ENCODE peak calls at places on chromosome 11, in four cellular contexts. V is T-helper 9 cell; C is GM12865; E is stimulated activated CD4-positive, alpha-beta T cell treated with anti-CD3 and anti-CD28 coated beads, Interleukin-4, amount 100 ng/mL, for 48 hours. Z is an unnamed sample.

GRCh38 chr11:12088047-12088481 is 22.3 kb upstream of the MICAL2 start:
- DNase-seq in V (no peak), C (no peak), E (no peak), Z (no peak)

GRCh38 chr11:93783767-93784151 is 323 bp upstream of the MED17 start:
- DNase-seq in C (no peak), E (no peak), V (no peak), Z (no peak)

GRCh38 chr11:9459573-9460321 is 1.1 kb upstream of the ZNF143 start:
- DNase-seq in E (peak; percentile 18), V (no peak), C (peak; percentile 72), Z (no peak)

GRCh38 chr11:13963949-13964770 is 1.6 kb downstream of the SPON1 start:
- DNase-seq in C (no peak), V (no peak), E (no peak), Z (peak; percentile 23)

GRCh38 chr11:118834428-118835028 is 43.6 kb upstream of the DDX6 start:
- DNase-seq in E (no peak), V (no peak), C (peak; percentile 50), Z (no peak)

GRCh38 chr11:24963879-24964278 is 467.0 kb downstream of the LUZP2 start:
- DNase-seq in C (no peak), E (no peak), V (no peak), Z (no peak)

GRCh38 chr11:35487532-35488078 is 37.8 kb downstream of the PAMR1 start:
- DNase-seq in V (no peak), E (no peak), C (no peak), Z (no peak)

GRCh38 chr11:71489311-71490043 is 36.5 kb downstream of the NADSYN1 start:
- DNase-seq in C (peak; percentile 81), E (peak; percentile 53), V (no peak), Z (peak; percentile 69)

GRCh38 chr11:91981995-91982394 is 242.6 kb upstream of the FAT3 start:
- DNase-seq in C (no peak), V (no peak), E (no peak), Z (no peak)

GRCh38 chr11:95084509-95084908 is 5.1 kb upstream of the ENDOD1 start:
- DNase-seq in E (no peak), V (no peak), C (no peak), Z (no peak)

GRCh38 chr11:94802501-94802900 is 34.3 kb downstream of the AMOTL1 start:
- DNase-seq in E (no peak), V (no peak), C (no peak), Z (no peak)

GRCh38 chr11:45091563-45092392 is 54.7 kb upstream of the PRDM11 start:
- DNase-seq in V (no peak), E (no peak), C (no peak), Z (no peak)

GRCh38 chr11:34044664-34045485 is 6.7 kb upstream of the CAPRIN1 start:
- DNase-seq in E (peak; percentile 7), V (no peak), C (no peak), Z (no peak)

GRCh38 chr11:2534131-2534956 is 89.5 kb downstream of the KCNQ1 start:
- DNase-seq in E (no peak), C (no peak), V (no peak), Z (no peak)

Z was measured in GM12892.